ENCODE peak calls at places on chromosomes 7 and 10, in seven cellular contexts. One of them, this sample, is unnamed.

GRCh38 chr10:24526085-24526649 is 197.5 kb downstream of the ARHGAP21 start:
- DNase-seq in GM04504: no peak
- DNase-seq in HTR-8/SVneo: no peak
- DNase-seq in skeletal muscle cell: no peak
- DNase-seq in A549: no peak
- DNase-seq in ureter: no peak
- DNase-seq in EH: no peak
- DNase-seq in this sample: no peak

GRCh38 chr10:29277296-29277695 is 11.6 kb upstream of the LYZL1 start:
- DNase-seq in GM04504: no peak
- DNase-seq in HTR-8/SVneo: no peak
- DNase-seq in skeletal muscle cell: no peak
- DNase-seq in A549: no peak
- DNase-seq in ureter: no peak
- DNase-seq in EH: peak
- DNase-seq in this sample: no peak

GRCh38 chr7:116951366-116952292 is 1.7 kb upstream of the ST7 start:
- DNase-seq in GM04504: no peak
- DNase-seq in HTR-8/SVneo: no peak
- DNase-seq in skeletal muscle cell: no peak
- DNase-seq in A549: no peak
- DNase-seq in ureter: no peak
- DNase-seq in EH: no peak
- DNase-seq in this sample: no peak

GRCh38 chr10:19904202-19904661 is 88.0 kb downstream of the PLXDC2 start:
- DNase-seq in GM04504: no peak
- DNase-seq in HTR-8/SVneo: no peak
- DNase-seq in skeletal muscle cell: peak
- DNase-seq in A549: no peak
- DNase-seq in ureter: no peak
- DNase-seq in EH: no peak
- DNase-seq in this sample: no peak

GRCh38 chr10:23111679-23112286 is 16.4 kb downstream of the MSRB2 start:
- DNase-seq in GM04504: no peak
- DNase-seq in HTR-8/SVneo: no peak
- DNase-seq in skeletal muscle cell: no peak
- DNase-seq in A549: no peak
- DNase-seq in ureter: no peak
- DNase-seq in EH: no peak
- DNase-seq in this sample: no peak

GRCh38 chr10:47405829-47406547 is 21.9 kb upstream of the ZNF488 start:
- DNase-seq in GM04504: no peak
- DNase-seq in HTR-8/SVneo: no peak
- DNase-seq in skeletal muscle cell: no peak
- DNase-seq in A549: peak
- DNase-seq in ureter: peak
- DNase-seq in EH: no peak
- DNase-seq in this sample: no peak

GRCh38 chr10:32409741-32410140 is 36.2 kb upstream of the CCDC7 start:
- DNase-seq in GM04504: no peak
- DNase-seq in HTR-8/SVneo: no peak
- DNase-seq in skeletal muscle cell: no peak
- DNase-seq in A549: peak
- DNase-seq in ureter: no peak
- DNase-seq in EH: no peak
- DNase-seq in this sample: no peak

GRCh38 chr10:120755771-120756170 is 95.4 kb upstream of the WDR11 start:
- DNase-seq in GM04504: no peak
- DNase-seq in HTR-8/SVneo: no peak
- DNase-seq in skeletal muscle cell: no peak
- DNase-seq in A549: no peak
- DNase-seq in ureter: no peak
- DNase-seq in EH: no peak
- DNase-seq in this sample: no peak

GRCh38 chr10:481636-482035 is 207.8 kb downstream of the DIP2C start:
- DNase-seq in GM04504: no peak
- DNase-seq in HTR-8/SVneo: no peak
- DNase-seq in skeletal muscle cell: no peak
- DNase-seq in A549: no peak
- DNase-seq in ureter: peak
- DNase-seq in EH: no peak
- DNase-seq in this sample: no peak

GRCh38 chr7:94216944-94217461 is 177.7 kb upstream of the COL1A2 start:
- DNase-seq in GM04504: no peak
- DNase-seq in HTR-8/SVneo: no peak
- DNase-seq in skeletal muscle cell: no peak
- DNase-seq in A549: no peak
- DNase-seq in ureter: no peak
- DNase-seq in EH: no peak
- DNase-seq in this sample: no peak

GRCh38 chr7:80428161-80429054 is 83.5 kb downstream of the GNAT3 start:
- DNase-seq in GM04504: peak
- DNase-seq in HTR-8/SVneo: peak
- DNase-seq in skeletal muscle cell: no peak
- DNase-seq in A549: peak
- DNase-seq in ureter: no peak
- DNase-seq in EH: peak
- DNase-seq in this sample: no peak

This sample was measured in SJSA1.